ENCODE peak calls at places on chromosome 9, in six cellular contexts. N is SK-N-SH, B is GM20000, J is chondrocyte, O is AG04450, G is astrocyte of the spinal cord. R is an unnamed sample.

GRCh38 chr9:133452562-133452961 is 7.2 kb upstream of the CACFD1 start:
- DNase-seq in N (no peak), B (no peak), J (no peak), O (no peak), G (no peak), R (no peak)

GRCh38 chr9:19938990-19939736 is 150.3 kb upstream of the SLC24A2 start:
- DNase-seq in N (no peak), B (no peak), J (no peak), O (no peak), G (no peak), R (no peak)

GRCh38 chr9:34628656-34629491 is at the start of gene ARID3C:
- DNase-seq in N (peak), B (peak), J (no peak), O (no peak), G (no peak), R (no peak)

GRCh38 chr9:37471942-37472679 is 6.9 kb upstream of the ZBTB5 start:
- DNase-seq in N (no peak), B (no peak), J (no peak), O (peak), G (peak), R (no peak)

GRCh38 chr9:100167912-100168775 is 69.1 kb downstream of the INVS start:
- DNase-seq in N (no peak), B (no peak), J (no peak), O (no peak), G (peak), R (no peak)

GRCh38 chr9:14692536-14692917 is 705 bp downstream of the ZDHHC21 start:
- DNase-seq in N (no peak), B (no peak), J (no peak), O (no peak), G (no peak), R (no peak)

GRCh38 chr9:35758475-35759050 is 4.5 kb upstream of the MSMP start:
- DNase-seq in N (no peak), B (no peak), J (no peak), O (no peak), G (no peak), R (no peak)

GRCh38 chr9:26243298-26243697 is 565.1 kb upstream of the TUSC1 start:
- DNase-seq in N (no peak), B (no peak), J (no peak), O (no peak), G (no peak), R (no peak)

GRCh38 chr9:97714435-97714834 is 17.3 kb upstream of the XPA start:
- DNase-seq in N (no peak), B (no peak), J (no peak), O (no peak), G (peak), R (no peak)

DNA sequence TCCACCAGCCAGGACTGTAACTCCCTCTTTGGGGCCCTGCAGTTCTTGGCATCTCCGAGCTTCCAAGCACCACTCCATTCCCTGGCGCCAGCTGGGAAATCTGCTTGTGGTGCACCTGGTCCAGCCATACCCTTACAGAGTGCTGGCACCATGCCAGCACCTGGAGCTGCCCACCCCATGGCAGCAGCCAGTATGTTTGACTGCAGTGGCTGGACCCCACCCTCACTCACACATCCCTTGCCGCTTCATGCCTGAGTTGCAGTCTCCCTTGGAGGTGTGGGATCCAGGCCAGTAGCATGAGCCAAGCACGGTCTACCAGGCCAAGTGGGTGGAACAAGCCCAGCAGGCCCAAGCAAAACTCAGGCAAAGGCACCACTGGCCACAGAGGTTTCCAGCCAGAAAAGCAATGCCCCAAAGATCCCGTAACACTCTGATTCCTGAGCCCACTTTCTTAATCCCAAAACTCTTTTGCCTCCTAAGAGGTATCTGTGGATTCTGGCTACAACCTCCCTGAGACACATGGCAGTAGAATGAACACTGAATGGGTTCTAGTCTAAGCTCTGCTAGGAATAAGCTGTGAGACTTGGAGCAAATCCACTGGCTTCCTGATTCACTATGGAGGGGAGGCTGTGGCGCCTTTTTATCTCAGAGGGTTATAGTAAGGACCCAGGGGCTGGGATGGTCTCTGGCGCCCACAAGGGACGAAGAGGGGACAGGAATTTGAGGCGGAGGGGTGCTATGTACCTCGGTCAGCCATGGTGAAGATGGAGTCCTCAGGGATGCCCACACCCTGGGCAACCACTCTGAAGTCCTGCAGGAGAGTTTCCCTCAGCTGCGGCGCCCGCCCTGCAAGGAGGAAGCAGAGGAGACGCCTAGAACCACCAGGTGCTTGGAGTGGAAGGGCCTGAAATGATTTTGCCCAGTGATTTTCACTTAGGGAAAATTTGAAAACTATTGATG is 5.6 kb downstream of the AMBP start:
- DNase-seq in N (no peak), B (no peak), J (peak), O (no peak), G (peak), R (peak)
- TF ChIP-seq CTCF in N (no peak), B (no peak), J (no peak), O (no peak), G (peak), R (no peak)

GRCh38 chr9:16575142-16575877 is 295.2 kb downstream of the BNC2 start:
- DNase-seq in N (no peak), B (no peak), J (no peak), O (no peak), G (no peak), R (no peak)
- TF ChIP-seq CTCF in N (peak), B (no peak), J (peak), O (no peak), G (no peak), R (peak)

DNA sequence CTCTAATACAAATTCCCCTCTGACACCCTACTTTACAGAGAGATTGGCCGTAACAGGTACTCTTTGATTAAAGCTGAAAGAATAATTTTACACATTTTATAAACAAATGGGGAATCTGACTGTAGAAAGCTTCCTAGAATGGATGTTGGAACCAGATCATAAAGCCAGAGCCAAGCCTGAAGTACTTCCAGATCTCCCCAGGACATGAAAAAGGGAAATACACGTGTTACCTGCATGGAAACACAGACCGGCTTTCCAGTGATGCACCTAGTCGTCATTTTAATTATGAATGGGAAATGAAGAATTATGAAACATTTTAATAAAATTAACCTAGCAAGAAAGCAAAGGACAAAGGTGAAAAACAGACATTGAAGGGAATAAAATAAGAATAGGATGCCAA is 66.5 kb downstream of the ERCC6L2 start:
- DNase-seq in N (no peak), B (no peak), J (no peak), O (no peak), G (no peak), R (no peak)
- TF ChIP-seq CTCF in N (no peak), B (no peak), J (no peak), O (no peak), G (no peak), R (no peak)

GRCh38 chr9:108270041-108270440 is 585.7 kb downstream of the ACTL7B start:
- DNase-seq in N (no peak), B (no peak), J (no peak), O (no peak), G (peak), R (no peak)

GRCh38 chr9:108271646-108272349 is 584.0 kb downstream of the ACTL7B start:
- DNase-seq in N (no peak), B (no peak), J (no peak), O (peak), G (peak), R (no peak)

GRCh38 chr9:108271236-108271635 is 584.5 kb downstream of the ACTL7B start:
- DNase-seq in N (no peak), B (no peak), J (no peak), O (no peak), G (no peak), R (no peak)

GRCh38 chr9:108273988-108274387 is 581.8 kb downstream of the ACTL7B start:
- DNase-seq in N (no peak), B (no peak), J (no peak), O (no peak), G (no peak), R (no peak)

DNA sequence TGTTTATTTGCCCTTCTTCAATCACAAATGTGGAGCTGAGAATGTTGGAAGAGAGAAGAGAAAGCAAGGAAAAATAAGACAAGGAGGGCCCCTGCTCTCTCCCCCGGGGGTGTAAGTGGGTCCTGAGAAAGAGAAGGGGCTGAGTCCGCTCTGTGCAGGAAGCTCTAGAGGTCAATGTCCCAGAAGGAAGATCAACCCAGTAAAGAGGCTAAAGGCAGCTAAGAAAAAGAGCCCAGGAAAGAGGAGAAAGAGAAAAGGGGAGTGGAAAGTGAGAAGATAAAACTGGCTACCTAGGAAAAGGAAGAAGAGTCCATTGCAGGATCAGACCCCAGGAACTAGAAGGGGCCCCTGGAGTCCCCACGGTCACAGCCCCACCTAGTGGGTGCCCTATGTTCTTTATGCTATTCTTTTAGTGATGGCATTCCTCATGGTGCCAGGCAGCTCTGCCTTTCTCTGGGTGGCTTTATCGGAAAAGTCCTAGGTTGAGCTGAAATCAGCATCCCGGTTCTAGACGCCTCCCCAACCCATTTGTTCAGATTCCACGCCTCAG is 583.4 kb downstream of the ACTL7B start:
- DNase-seq in N (peak), B (peak), J (no peak), O (peak), G (peak), R (peak)
- TF ChIP-seq CTCF in N (peak), B (peak), J (peak), O (peak), G (peak), R (peak)

DNA sequence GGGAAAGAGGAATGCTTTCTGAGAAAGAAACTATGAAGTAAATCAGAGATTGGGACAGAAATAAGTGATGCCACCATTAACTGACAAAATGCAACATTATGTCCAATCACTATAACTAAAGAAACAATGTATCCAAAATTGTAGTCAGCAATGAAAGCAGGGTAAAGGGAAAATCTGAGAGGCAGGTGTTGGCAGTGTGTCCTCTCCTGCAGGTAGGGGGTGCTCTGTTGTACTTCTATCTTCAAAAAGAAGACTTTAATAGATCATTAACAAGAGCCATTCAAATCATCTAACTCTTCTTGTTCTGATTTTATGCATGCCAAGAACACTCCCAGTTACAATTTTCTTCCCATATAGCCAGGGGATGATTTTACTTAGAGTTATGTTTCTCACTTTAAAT is 1275.7 kb downstream of the PTPRD start:
- DNase-seq in N (no peak), B (no peak), J (no peak), O (no peak), G (no peak), R (no peak)
- TF ChIP-seq CTCF in N (no peak), B (no peak), J (peak), O (no peak), G (no peak), R (no peak)

GRCh38 chr9:21144620-21145019 is 3.0 kb upstream of the IFNW1 start:
- DNase-seq in N (no peak), B (no peak), J (no peak), O (no peak), G (no peak), R (no peak)

GRCh38 chr9:21135736-21136135 is 5.9 kb downstream of the IFNW1 start:
- DNase-seq in N (no peak), B (no peak), J (no peak), O (no peak), G (no peak), R (no peak)

GRCh38 chr9:21137020-21137419 is 4.6 kb downstream of the IFNW1 start:
- DNase-seq in N (no peak), B (no peak), J (no peak), O (no peak), G (no peak), R (no peak)

DNA sequence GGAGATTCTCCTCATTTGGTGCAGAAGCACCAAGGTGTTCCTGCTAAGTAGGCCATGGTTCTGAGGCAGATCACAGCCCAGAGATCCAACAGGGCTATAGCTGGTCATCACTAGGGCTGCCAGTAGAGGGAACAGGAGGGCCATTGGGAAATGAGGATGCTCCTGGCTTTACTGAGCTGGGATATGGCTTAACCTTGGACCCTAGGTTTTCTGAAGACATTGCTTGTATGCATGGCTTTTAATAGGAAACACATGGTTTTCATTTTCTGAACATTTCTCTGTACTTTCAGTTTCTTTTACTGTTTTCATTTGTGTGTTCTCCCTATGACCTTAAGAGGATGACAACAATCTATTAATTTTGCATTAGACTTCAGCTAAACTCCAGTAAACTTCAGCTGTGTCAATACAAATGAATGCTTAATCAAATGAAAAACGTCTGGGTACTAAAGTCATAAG is at the start of gene IFNW1:
- DNase-seq in N (peak), B (peak), J (no peak), O (no peak), G (no peak), R (no peak)
- TF ChIP-seq CTCF in N (peak), B (no peak), J (peak), O (peak), G (peak), R (no peak)

DNA sequence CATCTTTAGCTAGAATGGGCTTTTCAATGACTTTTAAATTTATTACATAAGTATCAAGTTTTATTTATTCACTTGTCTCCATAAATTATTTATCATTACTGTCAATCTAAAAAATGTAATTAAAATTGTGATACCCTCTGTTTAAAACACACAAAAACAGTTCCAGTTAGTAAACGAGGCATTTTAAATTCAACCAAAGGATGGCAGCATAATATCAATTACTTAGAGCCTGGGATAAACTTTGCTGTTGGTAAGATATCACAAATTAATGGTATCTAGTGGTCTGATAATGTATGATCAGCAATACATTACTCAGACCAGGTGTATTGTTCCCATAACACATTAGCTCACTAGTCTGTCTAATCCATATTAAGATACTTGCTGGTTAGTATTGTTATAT is 9.6 kb upstream of the IFNE start:
- DNase-seq in N (no peak), B (no peak), J (no peak), O (no peak), G (no peak), R (no peak)
- TF ChIP-seq CTCF in N (peak), B (no peak), J (peak), O (peak), G (peak), R (no peak)

R was measured in psoas muscle.